ENCODE peak calls at places on chromosomes 11 and 22, in five cellular contexts. H, N, Y, Q and V are unnamed samples.

GRCh38 chr11:62120001-62120400 is 3.8 kb upstream of the INCENP start:
- DNase-seq in Q (no peak), N (no peak), Y (no peak), H (peak; percentile 54), V (no peak)

GRCh38 chr11:102338479-102339010 is 8.5 kb upstream of the BIRC2 start:
- DNase-seq in N (no peak), Y (no peak), H (no peak), Q (no peak), V (no peak)

GRCh38 chr11:59265735-59266134 is 53.0 kb upstream of the MPEG1 start:
- DNase-seq in Q (no peak), H (no peak), N (no peak), Y (no peak), V (no peak)

GRCh38 chr11:63212742-63213141 is 30.7 kb downstream of the SLC22A25 start:
- DNase-seq in H (no peak), Q (no peak), Y (peak; percentile 14), N (peak; percentile 0), V (no peak)

GRCh38 chr22:29907753-29908515 is 25.0 kb downstream of the MTMR3 start:
- DNase-seq in Y (peak; percentile 11), H (no peak), Q (peak; percentile 87), N (peak; percentile 98), V (no peak)

GRCh38 chr22:48758905-48759875 is 1068.5 kb downstream of the BRD1 start:
- DNase-seq in H (peak; percentile 40), Y (no peak), Q (no peak), N (no peak), V (no peak)

GRCh38 chr11:105923814-105924213 is 98.2 kb downstream of the MSANTD4 start:
- DNase-seq in Y (no peak), H (no peak), Q (no peak), N (peak; percentile 76), V (no peak)

GRCh38 chr11:2591805-2592204 is 108.0 kb downstream of the KCNQ1OT1 start:
- DNase-seq in Q (no peak), H (no peak), Y (no peak), N (no peak), V (no peak)

GRCh38 chr11:12251651-12252560 is 125.5 kb upstream of the PARVA start:
- DNase-seq in Y (no peak), H (no peak), N (no peak), Q (no peak), V (no peak)

GRCh38 chr11:80388133-80388532 is 947.3 kb upstream of the TENM4 start:
- DNase-seq in N (no peak), H (no peak), Y (no peak), Q (no peak), V (no peak)

GRCh38 chr11:76810151-76810853 is 27.1 kb downstream of the TSKU start:
- DNase-seq in Q (no peak), N (no peak), Y (peak; percentile 30), H (no peak), V (no peak)

GRCh38 chr22:45600791-45601730 is 70.6 kb upstream of the ATXN10 start:
- DNase-seq in Q (no peak), H (no peak), N (peak; percentile 67), Y (no peak), V (no peak)

GRCh38 chr11:57742087-57742452 is 779 bp downstream of the SELENOH start:
- DNase-seq in Y (no peak), N (no peak), H (no peak), Q (no peak), V (no peak)

GRCh38 chr22:30210235-30210831 is 36.2 kb downstream of the LIF start:
- DNase-seq in H (no peak), Y (no peak), N (peak; percentile 90), Q (no peak), V (no peak)

GRCh38 chr22:50586416-50586815 is 3.8 kb upstream of the CHKB start:
- DNase-seq in N (no peak), Q (no peak), H (no peak), Y (no peak), V (no peak)

GRCh38 chr11:108369064-108369463 is 98.3 kb downstream of the C11orf65 start:
- DNase-seq in Q (no peak), N (no peak), Y (no peak), H (no peak), V (no peak)

GRCh38 chr11:97079244-97079643 is 689.4 kb downstream of the JRKL start:
- DNase-seq in Q (no peak), H (no peak), Y (no peak), N (no peak), V (no peak)

GRCh38 chr11:48025293-48025982 is 45.1 kb downstream of the PTPRJ start:
- DNase-seq in H (no peak), Y (no peak), Q (no peak), N (no peak), V (no peak)

GRCh38 chr11:92685049-92685448 is 284.4 kb upstream of the MTNR1B start:
- DNase-seq in H (no peak), N (no peak), Q (no peak), Y (no peak), V (no peak)

GRCh38 chr11:78417888-78418583 is 416 bp upstream of the GAB2 start:
- DNase-seq in Y (peak; percentile 88), Q (no peak), N (peak; percentile 73), H (peak; percentile 92), V (peak; percentile 68)

GRCh38 chr22:36470162-36470993 is 11.1 kb downstream of the TXN2 start:
- DNase-seq in Y (peak; percentile 86), Q (no peak), N (peak; percentile 83), H (peak; percentile 92), V (peak; percentile 71)

GRCh38 chr22:38313384-38313955 is 3.8 kb downstream of the CSNK1E start:
- DNase-seq in N (peak; percentile 94), Q (peak; percentile 68), H (peak; percentile 92), Y (peak; percentile 17), V (no peak)

GRCh38 chr22:30425616-30426394 is at the start of gene MTFP1:
- DNase-seq in N (peak; percentile 67), Y (peak; percentile 72), Q (no peak), H (peak; percentile 79), V (no peak)

GRCh38 chr11:30433831-30434230 is 110.9 kb downstream of the ARL14EP start:
- DNase-seq in Q (no peak), H (no peak), N (peak; percentile 3), Y (no peak), V (no peak)

GRCh38 chr11:76752321-76753175 is 30.6 kb upstream of the TSKU start:
- DNase-seq in H (peak; percentile 94), Y (no peak), N (peak; percentile 92), Q (no peak), V (no peak)

GRCh38 chr11:36132940-36133339 is 156.3 kb downstream of the COMMD9 start:
- DNase-seq in Q (no peak), N (no peak), H (no peak), Y (no peak), V (no peak)

GRCh38 chr22:43470218-43470617 is 58.4 kb downstream of the MPPED1 start:
- DNase-seq in H (no peak), Q (no peak), N (no peak), Y (no peak), V (no peak)

DNA sequence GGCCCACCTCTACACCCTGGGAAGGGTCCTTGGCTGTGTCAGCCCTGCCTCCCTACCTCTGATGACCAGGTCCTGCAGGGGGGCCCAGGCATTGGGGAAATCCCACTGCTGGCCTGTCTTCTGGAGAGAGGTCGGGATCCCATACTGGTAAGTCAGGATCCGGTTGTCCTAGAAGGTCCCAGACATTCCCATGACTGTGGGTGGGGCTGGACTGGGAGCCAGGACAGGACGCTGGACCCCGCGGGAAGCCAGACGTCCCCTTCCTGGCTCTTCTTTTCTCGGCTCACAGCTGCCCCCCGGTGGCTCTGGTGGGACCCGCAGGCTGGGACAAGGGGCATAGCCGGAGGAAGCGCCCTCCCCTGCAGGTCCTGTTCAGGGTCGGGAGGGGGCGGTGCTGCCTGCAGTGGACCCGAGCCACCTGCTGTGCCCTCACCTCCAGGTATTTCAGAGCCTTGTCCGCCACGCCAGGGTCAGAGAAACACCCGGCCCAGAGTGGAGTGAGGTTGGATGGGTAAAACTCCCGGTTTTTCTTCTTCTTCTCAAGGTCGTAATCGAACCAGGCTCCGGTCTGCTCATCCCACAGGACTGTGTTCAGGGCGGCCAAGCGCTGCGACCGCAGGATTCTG is 20.0 kb downstream of the TREH start:
- DNase-seq in H (peak; percentile 95), N (peak; percentile 68), Y (peak; percentile 93), Q (peak; percentile 54), V (peak; percentile 80)
- H3K27ac ChIP-seq in H (peak overlapping the region; percentile 36), N (no peak overlapping the region), Y (peak overlapping the region; percentile 34), Q (no peak overlapping the region), V (no peak overlapping the region)

GRCh38 chr11:73236879-73237278 is 18.8 kb downstream of the P2RY2 start:
- DNase-seq in H (peak; percentile 4), N (no peak), Q (peak; percentile 41), Y (peak; percentile 46), V (no peak)
- TF ChIP-seq CTCF in H (peak; percentile 21), N (peak; percentile 33), Q (no peak), Y (peak; percentile 66), V (no peak)

DNA sequence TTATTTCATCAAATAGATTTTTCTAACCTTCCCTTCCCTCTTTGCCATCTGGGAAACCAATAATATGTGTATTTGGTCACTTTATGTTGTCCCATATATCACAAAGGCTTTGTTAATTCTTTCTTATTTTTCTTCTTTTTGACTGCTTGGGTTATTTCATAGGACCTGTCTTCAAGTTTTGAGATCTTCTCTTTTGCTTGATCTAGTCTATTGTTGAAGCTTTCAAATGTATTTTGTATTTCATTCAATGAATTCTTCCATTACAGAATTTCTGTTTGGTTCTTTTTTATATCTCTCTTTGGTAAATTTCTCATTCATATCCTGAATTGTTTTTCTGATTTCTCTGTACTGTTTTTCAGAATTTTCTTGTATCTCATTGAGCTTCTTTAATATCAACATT is 132.1 kb downstream of the FCHSD2 start:
- DNase-seq in H (no peak), Y (no peak), N (no peak), Q (no peak), V (no peak)
- H3K27me3 ChIP-seq in H (no peaks in the 10 kb centered on the region), Y (no peaks in the 10 kb centered on the region), N (no peaks in the 10 kb centered on the region), Q (no peaks in the 10 kb centered on the region), V (no peaks in the 10 kb centered on the region)

GRCh38 chr11:19878520-19878919 is 165.9 kb downstream of the NAV2 start:
- DNase-seq in H (no peak), Q (no peak), N (no peak), Y (no peak), V (no peak)

GRCh38 chr11:19880088-19880345 is 167.4 kb downstream of the NAV2 start:
- DNase-seq in Y (no peak), Q (no peak), H (no peak), N (no peak), V (no peak)

GRCh38 chr11:19876750-19877149 is 164.1 kb downstream of the NAV2 start:
- DNase-seq in H (no peak), N (no peak), Y (no peak), Q (no peak), V (no peak)

GRCh38 chr11:19881185-19881584 is 168.5 kb downstream of the NAV2 start:
- DNase-seq in Q (no peak), H (no peak), N (no peak), Y (no peak), V (no peak)

GRCh38 chr11:19879309-19880087 is 166.9 kb downstream of the NAV2 start:
- DNase-seq in H (no peak), N (no peak), Q (no peak), Y (no peak), V (no peak)
- H3K27ac ChIP-seq in H (no peak overlapping the region), N (no peak overlapping the region), Q (no peak overlapping the region), Y (no peak overlapping the region), V (no peak overlapping the region)